ENCODE peak calls at places on chromosomes 16 and 17, in seven cellular contexts. Q is dorsolateral prefrontal cortex, E is DMS 273 treated with DMSO at 0.1 percent for 48 hours, C is T-helper 2 cell, I is naive B cell, W is fibroblast of the conjunctiva, D is T follicular helper cell. L is an unnamed sample.

GRCh38 chr17:82583720-82584234 is 64.2 kb downstream of the FOXK2 start:
- DNase-seq in Q (no peak), E (no peak), C (no peak), I (no peak), W (no peak), D (peak), L (peak)

GRCh38 chr17:46751425-46751824 is 67.1 kb downstream of the WNT3 start:
- DNase-seq in Q (no peak), E (no peak), C (no peak), I (no peak), W (no peak), D (no peak), L (no peak)

GRCh38 chr17:74959826-74960738 is 12.5 kb downstream of the HID1 start:
- DNase-seq in Q (no peak), E (no peak), C (no peak), I (no peak), W (no peak), D (no peak), L (peak)

GRCh38 chr16:78284957-78285434 is 185.5 kb downstream of the WWOX start:
- DNase-seq in Q (no peak), E (no peak), C (no peak), I (no peak), W (no peak), D (no peak), L (no peak)

GRCh38 chr16:88617268-88618031 is 20.9 kb upstream of the IL17C start:
- DNase-seq in Q (no peak), E (no peak), C (no peak), I (no peak), W (no peak), D (no peak), L (no peak)

GRCh38 chr17:49910094-49910857 is 58.7 kb upstream of the DLX4 start:
- DNase-seq in Q (no peak), E (no peak), C (no peak), I (no peak), W (no peak), D (no peak), L (peak)

GRCh38 chr16:30018731-30019158 is 4.3 kb upstream of the C16orf92 start:
- DNase-seq in Q (no peak), E (no peak), C (no peak), I (no peak), W (no peak), D (no peak), L (peak)

GRCh38 chr17:57256708-57257112 is 387 bp downstream of the MSI2 start:
- DNase-seq in Q (peak), E (no peak), C (peak), I (no peak), W (no peak), D (peak), L (peak)

GRCh38 chr17:77326636-77327035 is 185.9 kb downstream of the SEC14L1 start:
- DNase-seq in Q (no peak), E (no peak), C (no peak), I (no peak), W (no peak), D (no peak), L (no peak)

GRCh38 chr17:15944720-15945492 is at the start of gene ADORA2B:
- DNase-seq in Q (no peak), E (no peak), C (no peak), I (no peak), W (peak), D (no peak), L (peak)

GRCh38 chr17:60138769-60139437 is 10.9 kb upstream of the CA4 start:
- DNase-seq in Q (no peak), E (no peak), C (no peak), I (no peak), W (no peak), D (no peak), L (no peak)

GRCh38 chr17:35871415-35871814 is 2.7 kb upstream of the HEATR9 start:
- DNase-seq in Q (no peak), E (no peak), C (no peak), I (no peak), W (no peak), D (no peak), L (no peak)

GRCh38 chr16:51816929-51817328 is 665.9 kb upstream of the SALL1 start:
- DNase-seq in Q (no peak), E (no peak), C (no peak), I (no peak), W (no peak), D (no peak), L (peak)

GRCh38 chr17:74268052-74268451 is 6.0 kb upstream of the DNAI2 start:
- DNase-seq in Q (no peak), E (no peak), C (no peak), I (no peak), W (no peak), D (no peak), L (no peak)

GRCh38 chr16:241866-242265 is 7.2 kb downstream of the FAM234A start:
- DNase-seq in Q (no peak), E (no peak), C (no peak), I (no peak), W (no peak), D (no peak), L (no peak)

GRCh38 chr17:64441772-64442549 is 7.0 kb upstream of the MILR1 start:
- DNase-seq in Q (no peak), E (no peak), C (peak), I (no peak), W (no peak), D (no peak), L (no peak)

GRCh38 chr17:15377200-15377599 is 35.8 kb upstream of the TEKT3 start:
- DNase-seq in Q (no peak), E (no peak), C (no peak), I (no peak), W (no peak), D (no peak), L (no peak)

GRCh38 chr17:47265983-47266541 is 12.4 kb downstream of the ITGB3 start:
- DNase-seq in Q (no peak), E (no peak), C (no peak), I (no peak), W (no peak), D (no peak), L (peak)

GRCh38 chr17:64461788-64462187 is 12.9 kb downstream of the MILR1 start:
- DNase-seq in Q (no peak), E (no peak), C (no peak), I (no peak), W (no peak), D (no peak), L (no peak)

GRCh38 chr17:70767102-70767701 is 597.9 kb downstream of the KCNJ2 start:
- DNase-seq in Q (no peak), E (no peak), C (no peak), I (no peak), W (peak), D (no peak), L (peak)

GRCh38 chr16:68737730-68738590 is 868 bp downstream of the CDH1 start:
- DNase-seq in Q (no peak), E (no peak), C (no peak), I (no peak), W (no peak), D (no peak), L (peak)

GRCh38 chr16:26856791-26857190 is 209.9 kb upstream of the C16orf82 start:
- DNase-seq in Q (no peak), E (no peak), C (no peak), I (no peak), W (no peak), D (no peak), L (no peak)

GRCh38 chr17:31931781-31932180 is 5.0 kb upstream of the SUZ12 start:
- DNase-seq in Q (no peak), E (no peak), C (no peak), I (no peak), W (no peak), D (no peak), L (no peak)

GRCh38 chr17:67095803-67096202 is 51.4 kb downstream of the CACNG1 start:
- DNase-seq in Q (no peak), E (no peak), C (no peak), I (no peak), W (no peak), D (no peak), L (peak)

GRCh38 chr16:35714665-35715064 is 2255.3 kb downstream of the TP53TG3F start:
- DNase-seq in Q (no peak), E (no peak), C (no peak), I (no peak), W (no peak), D (no peak), L (no peak)

GRCh38 chr16:15757630-15758251 is 99.1 kb downstream of the MYH11 start:
- DNase-seq in Q (no peak), E (no peak), C (no peak), I (no peak), W (no peak), D (no peak), L (no peak)

GRCh38 chr16:11852092-11852809 is 909 bp upstream of the RSL1D1 start:
- DNase-seq in Q (no peak), E (peak), C (no peak), I (no peak), W (no peak), D (no peak), L (peak)

GRCh38 chr17:41835214-41835799 is 725 bp downstream of the NT5C3B start:
- DNase-seq in Q (no peak), E (no peak), C (no peak), I (peak), W (no peak), D (no peak), L (no peak)

GRCh38 chr17:22459331-22459952 is 767.1 kb downstream of the KCNJ18 start:
- DNase-seq in Q (no peak), E (no peak), C (no peak), I (no peak), W (no peak), D (no peak), L (no peak)

GRCh38 chr17:51653902-51654301 is 393.6 kb downstream of the UTP18 start:
- DNase-seq in Q (peak), E (peak), C (no peak), I (no peak), W (no peak), D (no peak), L (peak)